ENCODE peak calls at places on chromosome X, in eight cellular contexts. N is mesenchymal stem cell; Z is lung; S is GM04503; C is AG10803; I is NCI-H1092 treated with DMSO at 0.1 percent for 48 hours; D is stimulated activated CD8-positive, alpha-beta memory T cell treated with anti-CD3 and anti-CD28 coated beads, Interleukin-2, amount 100 ng/mL, for 48 hours; W is left lung. T is an unnamed sample.

GRCh38 chrX:148069759-148070503 is 88.8 kb downstream of the FMR1NB start:
- DNase-seq in N (no peak), Z (no peak), S (no peak), C (no peak), I (no peak), D (no peak), W (no peak), T (no peak)

GRCh38 chrX:150984164-150984824 is 1.2 kb downstream of the HMGB3 start:
- DNase-seq in N (no peak), Z (no peak), S (no peak), C (no peak), I (no peak), D (no peak), W (no peak), T (no peak)

GRCh38 chrX:281166-281999 is at the start of gene PLCXD1:
- DNase-seq in N (peak), Z (no peak), S (no peak), C (no peak), I (no peak), D (no peak), W (peak), T (peak)

GRCh38 chrX:70755850-70756249 is 152.7 kb downstream of the TEX11 start:
- DNase-seq in N (no peak), Z (no peak), S (no peak), C (no peak), I (no peak), D (peak), W (no peak), T (no peak)

GRCh38 chrX:133544105-133544504 is 128.8 kb upstream of the GPC4 start:
- DNase-seq in N (peak), Z (no peak), S (peak), C (peak), I (no peak), D (no peak), W (no peak), T (no peak)

GRCh38 chrX:52349681-52350080 is 19.1 kb upstream of the XAGE2 start:
- DNase-seq in N (no peak), Z (no peak), S (no peak), C (no peak), I (no peak), D (no peak), W (no peak), T (no peak)

GRCh38 chrX:22404297-22404696 is 131.6 kb downstream of the CBLL2 start:
- DNase-seq in N (no peak), Z (no peak), S (no peak), C (no peak), I (no peak), D (no peak), W (no peak), T (no peak)

GRCh38 chrX:109040057-109040456 is 303.7 kb upstream of the IRS4 start:
- DNase-seq in N (no peak), Z (no peak), S (no peak), C (no peak), I (no peak), D (no peak), W (no peak), T (no peak)

GRCh38 chrX:123588723-123589122 is 144.1 kb downstream of the THOC2 start:
- DNase-seq in N (no peak), Z (no peak), S (no peak), C (no peak), I (no peak), D (no peak), W (no peak), T (no peak)